ENCODE peak calls at places on chromosomes 11 and 22, in six cellular contexts. K is AG09309; M is retinal pigment epithelial cell; J is CD4-positive, alpha-beta T cell; F is RWPE1; B is osteocyte. X is an unnamed sample.
A peak's percentile ranks its signal among the peaks of the same experiment; 100 is the strongest.

GRCh38 chr11:61076506-61077304 is 25.6 kb upstream of the CD5 start:
- DNase-seq in F (no peak), K (no peak), J (no peak), M (no peak), B (no peak), X (no peak)

GRCh38 chr22:20031732-20032406 is 11.0 kb downstream of the TANGO2 start:
- DNase-seq in F (peak; percentile 49), B (no peak), M (no peak), K (no peak), J (no peak), X (no peak)

GRCh38 chr22:48807155-48807554 is 1020.5 kb downstream of the BRD1 start:
- DNase-seq in K (no peak), B (peak; percentile 81), J (no peak), M (no peak), F (no peak), X (no peak)

GRCh38 chr11:116603783-116604323 is 168.9 kb downstream of the BUD13 start:
- DNase-seq in K (no peak), M (no peak), F (no peak), J (no peak), B (no peak), X (no peak)

GRCh38 chr11:37502202-37502601 is 904.2 kb upstream of the RAG2 start:
- DNase-seq in M (no peak), K (no peak), J (no peak), F (no peak), B (no peak), X (no peak)

GRCh38 chr22:35555351-35555915 is 14.8 kb downstream of the RASD2 start:
- DNase-seq in M (no peak), B (no peak), F (no peak), J (no peak), K (no peak), X (no peak)

GRCh38 chr11:47204633-47204989 is 10.2 kb upstream of the DDB2 start:
- DNase-seq in K (no peak), M (no peak), F (peak; percentile 88), B (no peak), J (no peak), X (no peak)

GRCh38 chr11:58059011-58059358 is 28.2 kb downstream of the OR6Q1 start:
- DNase-seq in B (no peak), J (no peak), K (peak; percentile 60), F (peak; percentile 49), M (peak; percentile 90), X (peak; percentile 8)

GRCh38 chr11:86477495-86478155 is 102.9 kb downstream of the CCDC81 start:
- DNase-seq in B (no peak), J (no peak), K (no peak), F (no peak), M (no peak), X (no peak)

GRCh38 chr22:37336474-37337028 is 54.2 kb downstream of the CYTH4 start:
- DNase-seq in K (no peak), B (no peak), J (no peak), F (no peak), M (no peak), X (no peak)

GRCh38 chr22:16651217-16651616 is 58.6 kb upstream of the CCT8L2 start:
- DNase-seq in B (no peak), F (no peak), M (no peak), J (no peak), K (no peak), X (no peak)

GRCh38 chr11:77136074-77136473 is 8.0 kb downstream of the MYO7A start:
- DNase-seq in K (no peak), M (no peak), F (peak; percentile 16), J (no peak), B (no peak), X (no peak)

GRCh38 chr11:110486176-110486575 is 56.4 kb downstream of the FDX1 start:
- DNase-seq in B (no peak), F (no peak), M (no peak), J (no peak), K (no peak), X (no peak)

GRCh38 chr11:62508336-62509058 is 38.1 kb downstream of the AHNAK start:
- DNase-seq in B (peak; percentile 91), K (peak; percentile 24), M (peak; percentile 91), F (no peak), J (no peak), X (no peak)

GRCh38 chr11:11279956-11280689 is 72.9 kb downstream of the CSNK2A3 start:
- DNase-seq in J (no peak), K (no peak), B (no peak), M (no peak), F (no peak), X (no peak)

GRCh38 chr22:24925586-24926427 is 20.7 kb downstream of the LHFPL7 start:
- DNase-seq in J (no peak), B (no peak), F (no peak), K (no peak), M (no peak), X (no peak)
- TF ChIP-seq CTCF in J (no peak), B (no peak), F (no peak), K (no peak), M (no peak), X (no peak)

GRCh38 chr11:105458071-105458470 is 151.8 kb upstream of the GRIA4 start:
- DNase-seq in F (no peak), K (no peak), M (no peak), B (no peak), J (no peak), X (no peak)

DNA sequence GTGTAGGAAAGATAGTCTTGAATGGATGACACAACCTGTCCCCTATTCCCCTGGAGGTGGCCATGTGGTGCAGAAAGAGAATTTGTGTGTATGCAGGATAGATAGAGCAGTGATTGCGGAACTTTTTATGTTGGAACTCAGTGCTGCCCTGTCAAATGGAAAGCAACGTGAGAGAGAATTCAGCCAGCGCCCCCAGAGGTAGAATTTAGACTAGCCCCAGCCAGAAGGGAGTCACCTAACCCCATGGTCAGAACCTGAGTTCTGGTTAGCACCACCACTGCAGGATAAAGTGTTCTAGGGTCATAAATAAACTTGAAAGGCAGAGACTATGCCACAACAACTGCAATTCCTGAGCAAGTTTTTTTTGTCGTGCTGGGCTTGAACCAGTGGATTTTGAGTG is 152.9 kb upstream of the GRIA4 start:
- DNase-seq in B (no peak), M (no peak), J (no peak), K (no peak), F (no peak), X (no peak)
- TF ChIP-seq CTCF in B (no peak), M (no peak), J (no peak), K (no peak), F (no peak), X (no peak)

GRCh38 chr11:31160504-31161422 is 208.8 kb downstream of the DCDC1 start:
- DNase-seq in J (no peak), K (no peak), M (no peak), B (no peak), F (no peak), X (no peak)
- TF ChIP-seq CTCF in J (no peak), K (no peak), M (peak; percentile 61), B (peak; percentile 26), F (no peak), X (no peak)

GRCh38 chr11:25981998-25982397 is 349.9 kb upstream of the ANO3 start:
- DNase-seq in K (peak; percentile 32), F (peak; percentile 46), M (peak; percentile 11), B (no peak), J (no peak), X (peak; percentile 52)
- TF ChIP-seq CTCF in K (peak; percentile 56), F (peak; percentile 61), M (peak; percentile 52), B (peak; percentile 76), J (no peak), X (peak; percentile 46)

GRCh38 chr22:29156507-29156906 is 49.2 kb upstream of the EMID1 start:
- DNase-seq in J (no peak), F (no peak), K (no peak), M (no peak), B (no peak), X (no peak)
- TF ChIP-seq CTCF in J (no peak), F (no peak), K (peak; percentile 4), M (peak; percentile 26), B (no peak), X (peak; percentile 12)